ENCODE peak calls at places on chromosomes 7 and 10, in six cellular contexts. M, C, A, Y, F and L are unnamed samples.
A peak's percentile ranks its signal among the peaks of the same experiment; 100 is the strongest.

GRCh38 chr7:193538-194256 is 1.3 kb downstream of the FAM20C start:
- DNase-seq in A (no peak), M (no peak), C (no peak), F (no peak), Y (no peak), L (no peak)

GRCh38 chr10:13987472-13987871 is 343.3 kb downstream of the FRMD4A start:
- DNase-seq in A (no peak), Y (peak; percentile 91), C (no peak), F (no peak), M (no peak), L (no peak)

GRCh38 chr7:100119701-100120517 is 475 bp downstream of the CNPY4 start:
- DNase-seq in Y (peak; percentile 58), C (peak; percentile 68), A (peak; percentile 59), F (no peak), M (no peak), L (peak; percentile 77)

GRCh38 chr7:106548491-106548890 is 112.5 kb downstream of the CCDC71L start:
- DNase-seq in Y (no peak), F (no peak), A (no peak), C (no peak), M (no peak), L (no peak)

GRCh38 chr10:72757712-72758111 is 65.8 kb downstream of the MCU start:
- DNase-seq in C (no peak), F (no peak), Y (no peak), M (no peak), A (no peak), L (no peak)

GRCh38 chr7:135160098-135160857 is 10.2 kb downstream of the CYREN start:
- DNase-seq in F (no peak), M (no peak), Y (peak; percentile 67), C (no peak), A (no peak), L (peak; percentile 19)

GRCh38 chr10:9305018-9305655 is 1250.6 kb downstream of the GATA3 start:
- DNase-seq in A (no peak), M (no peak), F (no peak), C (no peak), Y (peak; percentile 19), L (no peak)

GRCh38 chr7:5625938-5626337 is 155.5 kb downstream of the RNF216 start:
- DNase-seq in C (no peak), A (no peak), M (no peak), Y (peak; percentile 94), F (no peak), L (no peak)

GRCh38 chr7:134009314-134010109 is 117.6 kb upstream of the LRGUK start:
- DNase-seq in F (no peak), Y (no peak), C (no peak), A (no peak), M (no peak), L (no peak)

DNA sequence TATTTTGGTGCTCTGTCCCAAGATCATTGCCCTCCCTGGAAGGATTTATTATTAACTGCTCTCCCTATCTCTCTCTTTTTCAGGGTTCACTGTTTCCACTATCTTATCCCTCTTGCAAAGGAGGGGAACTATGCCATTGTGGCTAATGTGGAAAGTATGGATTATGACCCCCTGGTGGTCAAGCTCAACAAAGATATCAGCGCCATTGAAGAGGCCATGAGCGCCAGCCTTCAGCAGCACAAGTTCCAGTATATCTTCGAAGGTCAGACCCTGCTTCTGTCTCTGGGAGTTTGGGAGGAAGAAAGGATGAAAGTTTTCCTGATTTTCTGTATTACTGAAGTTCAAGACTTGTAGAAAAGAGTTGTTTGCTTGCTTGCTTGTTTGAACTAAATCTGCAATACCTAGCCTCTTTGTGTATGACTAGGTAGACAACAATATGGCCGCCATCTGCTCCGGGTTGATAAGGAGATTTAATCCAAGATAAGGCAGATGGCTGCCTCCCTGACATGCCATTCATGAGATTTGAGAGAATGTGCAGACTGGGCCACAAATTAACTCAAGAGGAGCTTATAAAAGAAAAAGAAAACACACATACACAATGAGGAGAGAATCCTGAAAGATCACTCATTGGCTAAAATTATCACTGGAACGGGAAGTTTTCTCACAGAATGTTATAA is 122.2 kb upstream of the LRGUK start:
- DNase-seq in Y (no peak), F (no peak), M (no peak), A (no peak), C (no peak), L (no peak)
- TF ChIP-seq CTCF in Y (no peak), F (no peak), M (no peak), A (no peak), C (no peak), L (no peak)

GRCh38 chr7:117673839-117674238 is 194.0 kb downstream of the CFTR start:
- DNase-seq in C (no peak), F (no peak), M (no peak), Y (peak; percentile 67), A (no peak), L (peak; percentile 29)
- TF ChIP-seq CTCF in C (no peak), F (no peak), M (peak; percentile 45), Y (peak; percentile 57), A (peak; percentile 27), L (no peak)

GRCh38 chr10:4391683-4392082 is 434.3 kb upstream of the AKR1E2 start:
- DNase-seq in Y (no peak), M (no peak), C (peak; percentile 12), A (no peak), F (no peak), L (no peak)
- TF ChIP-seq CTCF in Y (no peak), M (no peak), C (no peak), A (no peak), F (no peak), L (no peak)

GRCh38 chr7:128270799-128271411 is 29.8 kb downstream of the LEP start:
- DNase-seq in Y (no peak), C (no peak), M (no peak), A (no peak), F (no peak), L (no peak)
- TF ChIP-seq CTCF in Y (no peak), C (no peak), M (no peak), A (no peak), F (no peak), L (no peak)

GRCh38 chr7:66896441-66896840 is 24.6 kb upstream of the TMEM248 start:
- DNase-seq in A (no peak), M (no peak), F (no peak), C (no peak), Y (no peak), L (no peak)

GRCh38 chr7:66899552-66900280 is 21.3 kb upstream of the TMEM248 start:
- DNase-seq in C (no peak), M (no peak), F (no peak), A (no peak), Y (no peak), L (no peak)

GRCh38 chr7:66894463-66895080 is 26.5 kb upstream of the TMEM248 start:
- DNase-seq in F (no peak), Y (peak; percentile 46), M (no peak), C (no peak), A (no peak), L (peak; percentile 23)
- TF ChIP-seq CTCF in F (peak; percentile 14), Y (no peak), M (no peak), C (peak; percentile 22), A (peak; percentile 9), L (no peak)

DNA sequence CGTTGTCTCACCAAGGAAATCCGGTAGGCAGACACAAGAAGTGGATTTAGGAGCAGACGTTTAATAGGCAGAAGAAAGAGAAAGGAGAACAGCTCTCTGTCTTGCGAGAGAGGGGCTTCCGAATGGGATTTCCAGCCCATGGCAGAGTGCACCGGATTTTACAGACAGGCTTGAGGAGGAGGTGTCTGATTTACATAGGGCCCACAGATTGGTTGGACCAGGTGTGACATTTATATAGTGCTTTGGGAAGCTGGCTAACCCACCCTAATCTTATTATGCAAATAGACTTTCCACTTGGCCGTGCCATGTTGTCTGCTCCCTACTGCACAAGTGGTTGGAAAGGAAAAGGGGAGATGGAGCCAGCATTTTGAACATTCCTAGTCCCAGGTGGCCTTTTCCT is 57.8 kb downstream of the ANKMY2 start:
- DNase-seq in C (no peak), F (no peak), Y (no peak), A (no peak), M (no peak), L (no peak)
- TF ChIP-seq CTCF in C (no peak), F (no peak), Y (no peak), A (no peak), M (no peak), L (no peak)

GRCh38 chr10:61918140-61918539 is 16.6 kb downstream of the ARID5B start:
- DNase-seq in F (no peak), M (no peak), Y (no peak), A (no peak), C (no peak), L (no peak)

GRCh38 chr10:61923210-61924024 is 21.9 kb downstream of the ARID5B start:
- DNase-seq in M (no peak), Y (peak; percentile 94), F (no peak), C (no peak), A (no peak), L (no peak)

GRCh38 chr10:61921143-61921542 is 19.6 kb downstream of the ARID5B start:
- DNase-seq in A (no peak), F (no peak), M (no peak), C (no peak), Y (no peak), L (peak; percentile 20)

GRCh38 chr10:61919646-61920215 is 18.2 kb downstream of the ARID5B start:
- DNase-seq in Y (peak; percentile 81), F (no peak), M (no peak), C (no peak), A (no peak), L (no peak)

DNA sequence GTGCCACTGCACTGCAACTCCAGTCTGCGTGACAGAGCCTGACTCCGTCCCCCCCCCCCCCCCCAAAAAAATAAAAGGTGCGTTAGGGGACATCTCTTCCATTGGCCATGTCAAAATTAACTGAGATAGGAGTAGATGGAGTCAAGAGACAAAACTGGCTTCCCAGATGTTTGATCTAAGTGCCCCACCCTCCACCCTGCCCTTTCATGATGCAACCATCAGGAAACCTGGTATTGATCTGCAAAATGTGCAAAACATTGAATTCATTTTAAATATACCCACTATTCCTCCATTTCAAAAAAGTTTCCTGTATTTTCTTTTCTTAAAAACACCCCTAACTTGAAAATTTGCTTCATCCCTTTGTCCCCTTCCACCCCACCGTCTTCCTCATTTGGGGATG is 17.5 kb downstream of the ARID5B start:
- DNase-seq in M (no peak), A (no peak), F (no peak), Y (no peak), C (no peak), L (no peak)
- TF ChIP-seq CTCF in M (no peak), A (no peak), F (no peak), Y (no peak), C (no peak), L (no peak)

GRCh38 chr7:79612027-79612426 is 158.6 kb upstream of the MAGI2 start:
- DNase-seq in A (no peak), M (no peak), F (no peak), C (no peak), Y (no peak), L (no peak)
- TF ChIP-seq CTCF in A (no peak), M (no peak), F (no peak), C (no peak), Y (no peak), L (no peak)

DNA sequence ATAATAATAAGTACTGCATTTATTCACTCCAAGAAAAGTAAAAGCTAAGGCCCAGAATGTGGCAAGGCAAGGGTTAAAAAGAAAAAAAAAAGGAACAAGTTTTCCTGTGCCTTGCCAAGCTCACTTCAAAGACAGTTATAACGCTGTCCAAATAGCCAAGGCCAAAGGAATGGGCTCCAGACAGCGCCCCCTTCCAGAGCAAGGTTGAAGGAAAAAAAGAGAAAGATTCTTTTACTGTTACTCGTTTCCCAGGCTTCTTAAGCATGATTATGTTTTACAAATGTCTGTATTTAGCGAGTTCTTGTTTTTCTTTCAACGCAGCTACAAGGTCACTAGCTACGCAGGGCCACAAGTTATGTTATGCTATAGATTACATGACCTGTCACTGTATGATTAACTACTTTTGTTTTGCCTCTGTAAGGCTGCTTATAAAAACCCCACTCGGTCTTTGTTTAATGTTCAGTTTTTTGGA is 9.1 kb upstream of the EIF4H start:
- DNase-seq in A (peak; percentile 22), F (no peak), M (no peak), Y (peak; percentile 43), C (no peak), L (no peak)
- TF ChIP-seq CTCF in A (peak; percentile 20), F (no peak), M (peak; percentile 49), Y (peak; percentile 53), C (no peak), L (peak; percentile 22)